ENCODE peak calls at places on chromosomes 6 and 20, in eight cellular contexts. One of them, this sample, is unnamed.

GRCh38 chr6:145813285-145814034 is 1.1 kb downstream of the FBXO30 start:
- DNase-seq in stromal cell of bone marrow: peak
- DNase-seq in Calu3: no peak
- DNase-seq in WTC11: no peak
- DNase-seq in heart left ventricle: no peak
- DNase-seq in AG04450: no peak
- DNase-seq in stimulated activated naive CD8-positive, alpha-beta T cell treated with anti-CD3 and anti-CD28 coated beads, Interleukin-15, Interleukin-2, amounts not matched to agents 100 U/mL and 50 U/mL, for 24 hours: no peak
- DNase-seq in neural crest cell: no peak
- DNase-seq in this sample: no peak

GRCh38 chr6:16354692-16355091 is 116.3 kb downstream of the GMPR start:
- DNase-seq in AG04450: no peak
- DNase-seq in WTC11: no peak
- DNase-seq in Calu3: no peak
- DNase-seq in stimulated activated naive CD8-positive, alpha-beta T cell treated with anti-CD3 and anti-CD28 coated beads, Interleukin-15, Interleukin-2, amounts not matched to agents 100 U/mL and 50 U/mL, for 24 hours: no peak
- DNase-seq in heart left ventricle: no peak
- DNase-seq in neural crest cell: no peak
- DNase-seq in stromal cell of bone marrow: no peak
- DNase-seq in this sample: no peak

GRCh38 chr6:27873101-27874030 is 38.8 kb downstream of the OR2B2 start:
- DNase-seq in AG04450: no peak
- DNase-seq in stimulated activated naive CD8-positive, alpha-beta T cell treated with anti-CD3 and anti-CD28 coated beads, Interleukin-15, Interleukin-2, amounts not matched to agents 100 U/mL and 50 U/mL, for 24 hours: peak
- DNase-seq in Calu3: peak
- DNase-seq in heart left ventricle: no peak
- DNase-seq in neural crest cell: no peak
- DNase-seq in WTC11: peak
- DNase-seq in stromal cell of bone marrow: no peak
- DNase-seq in this sample: peak

GRCh38 chr20:1907586-1907985 is 12.4 kb downstream of the SIRPA start:
- DNase-seq in neural crest cell: no peak
- DNase-seq in stromal cell of bone marrow: peak
- DNase-seq in Calu3: no peak
- DNase-seq in stimulated activated naive CD8-positive, alpha-beta T cell treated with anti-CD3 and anti-CD28 coated beads, Interleukin-15, Interleukin-2, amounts not matched to agents 100 U/mL and 50 U/mL, for 24 hours: no peak
- DNase-seq in heart left ventricle: peak
- DNase-seq in WTC11: no peak
- DNase-seq in AG04450: no peak
- DNase-seq in this sample: no peak

GRCh38 chr6:31769684-31770371 is 7.3 kb downstream of the VWA7 start:
- DNase-seq in stimulated activated naive CD8-positive, alpha-beta T cell treated with anti-CD3 and anti-CD28 coated beads, Interleukin-15, Interleukin-2, amounts not matched to agents 100 U/mL and 50 U/mL, for 24 hours: peak
- DNase-seq in AG04450: no peak
- DNase-seq in neural crest cell: peak
- DNase-seq in stromal cell of bone marrow: no peak
- DNase-seq in heart left ventricle: peak
- DNase-seq in Calu3: peak
- DNase-seq in WTC11: peak
- DNase-seq in this sample: no peak

GRCh38 chr20:20010639-20011500 is 6.3 kb upstream of the NAA20 start:
- DNase-seq in Calu3: no peak
- DNase-seq in WTC11: no peak
- DNase-seq in heart left ventricle: no peak
- DNase-seq in AG04450: peak
- DNase-seq in stimulated activated naive CD8-positive, alpha-beta T cell treated with anti-CD3 and anti-CD28 coated beads, Interleukin-15, Interleukin-2, amounts not matched to agents 100 U/mL and 50 U/mL, for 24 hours: no peak
- DNase-seq in neural crest cell: no peak
- DNase-seq in stromal cell of bone marrow: peak
- DNase-seq in this sample: peak

GRCh38 chr6:155077784-155078183 is 82.7 kb downstream of the TIAM2 start:
- DNase-seq in stromal cell of bone marrow: no peak
- DNase-seq in Calu3: no peak
- DNase-seq in neural crest cell: no peak
- DNase-seq in stimulated activated naive CD8-positive, alpha-beta T cell treated with anti-CD3 and anti-CD28 coated beads, Interleukin-15, Interleukin-2, amounts not matched to agents 100 U/mL and 50 U/mL, for 24 hours: no peak
- DNase-seq in heart left ventricle: no peak
- DNase-seq in WTC11: no peak
- DNase-seq in AG04450: no peak
- DNase-seq in this sample: no peak

GRCh38 chr20:53445276-53445675 is 148.4 kb downstream of the ZNF217 start:
- DNase-seq in stimulated activated naive CD8-positive, alpha-beta T cell treated with anti-CD3 and anti-CD28 coated beads, Interleukin-15, Interleukin-2, amounts not matched to agents 100 U/mL and 50 U/mL, for 24 hours: no peak
- DNase-seq in heart left ventricle: no peak
- DNase-seq in neural crest cell: no peak
- DNase-seq in stromal cell of bone marrow: peak
- DNase-seq in WTC11: no peak
- DNase-seq in Calu3: no peak
- DNase-seq in AG04450: no peak
- DNase-seq in this sample: no peak

GRCh38 chr6:124772733-124773319 is 189.4 kb upstream of the RNF217 start:
- DNase-seq in heart left ventricle: no peak
- DNase-seq in stimulated activated naive CD8-positive, alpha-beta T cell treated with anti-CD3 and anti-CD28 coated beads, Interleukin-15, Interleukin-2, amounts not matched to agents 100 U/mL and 50 U/mL, for 24 hours: no peak
- DNase-seq in WTC11: no peak
- DNase-seq in neural crest cell: no peak
- DNase-seq in stromal cell of bone marrow: no peak
- DNase-seq in Calu3: no peak
- DNase-seq in AG04450: no peak
- DNase-seq in this sample: no peak

GRCh38 chr6:961407-961930 is 268.5 kb upstream of the EXOC2 start:
- DNase-seq in Calu3: no peak
- DNase-seq in AG04450: no peak
- DNase-seq in stromal cell of bone marrow: no peak
- DNase-seq in stimulated activated naive CD8-positive, alpha-beta T cell treated with anti-CD3 and anti-CD28 coated beads, Interleukin-15, Interleukin-2, amounts not matched to agents 100 U/mL and 50 U/mL, for 24 hours: no peak
- DNase-seq in WTC11: no peak
- DNase-seq in heart left ventricle: no peak
- DNase-seq in neural crest cell: no peak
- DNase-seq in this sample: no peak

GRCh38 chr20:54208492-54209044 is 681 bp downstream of the PFDN4 start:
- DNase-seq in Calu3: no peak
- DNase-seq in heart left ventricle: no peak
- DNase-seq in AG04450: no peak
- DNase-seq in stromal cell of bone marrow: no peak
- DNase-seq in neural crest cell: no peak
- DNase-seq in WTC11: no peak
- DNase-seq in stimulated activated naive CD8-positive, alpha-beta T cell treated with anti-CD3 and anti-CD28 coated beads, Interleukin-15, Interleukin-2, amounts not matched to agents 100 U/mL and 50 U/mL, for 24 hours: no peak
- DNase-seq in this sample: no peak

GRCh38 chr6:45584127-45584526 is 206.4 kb upstream of the SUPT3H start:
- DNase-seq in Calu3: no peak
- DNase-seq in WTC11: no peak
- DNase-seq in neural crest cell: no peak
- DNase-seq in AG04450: no peak
- DNase-seq in heart left ventricle: no peak
- DNase-seq in stromal cell of bone marrow: no peak
- DNase-seq in stimulated activated naive CD8-positive, alpha-beta T cell treated with anti-CD3 and anti-CD28 coated beads, Interleukin-15, Interleukin-2, amounts not matched to agents 100 U/mL and 50 U/mL, for 24 hours: no peak
- DNase-seq in this sample: no peak

GRCh38 chr6:150967910-150968309 is 102.4 kb downstream of the MTHFD1L start:
- DNase-seq in Calu3: no peak
- DNase-seq in heart left ventricle: no peak
- DNase-seq in AG04450: no peak
- DNase-seq in neural crest cell: no peak
- DNase-seq in WTC11: no peak
- DNase-seq in stimulated activated naive CD8-positive, alpha-beta T cell treated with anti-CD3 and anti-CD28 coated beads, Interleukin-15, Interleukin-2, amounts not matched to agents 100 U/mL and 50 U/mL, for 24 hours: no peak
- DNase-seq in stromal cell of bone marrow: no peak
- DNase-seq in this sample: no peak

GRCh38 chr6:20286968-20287565 is 74.8 kb upstream of the MBOAT1 start:
- DNase-seq in Calu3: no peak
- DNase-seq in heart left ventricle: no peak
- DNase-seq in stromal cell of bone marrow: no peak
- DNase-seq in WTC11: no peak
- DNase-seq in neural crest cell: no peak
- DNase-seq in stimulated activated naive CD8-positive, alpha-beta T cell treated with anti-CD3 and anti-CD28 coated beads, Interleukin-15, Interleukin-2, amounts not matched to agents 100 U/mL and 50 U/mL, for 24 hours: no peak
- DNase-seq in AG04450: no peak
- DNase-seq in this sample: no peak

GRCh38 chr6:142871910-142872331 is 73.1 kb downstream of the HIVEP2 start:
- DNase-seq in stromal cell of bone marrow: peak
- DNase-seq in AG04450: peak
- DNase-seq in neural crest cell: no peak
- DNase-seq in heart left ventricle: peak
- DNase-seq in stimulated activated naive CD8-positive, alpha-beta T cell treated with anti-CD3 and anti-CD28 coated beads, Interleukin-15, Interleukin-2, amounts not matched to agents 100 U/mL and 50 U/mL, for 24 hours: peak
- DNase-seq in Calu3: peak
- DNase-seq in WTC11: no peak
- DNase-seq in this sample: peak

GRCh38 chr6:169975286-169975685 is 223.9 kb downstream of the ERMARD start:
- DNase-seq in Calu3: no peak
- DNase-seq in stimulated activated naive CD8-positive, alpha-beta T cell treated with anti-CD3 and anti-CD28 coated beads, Interleukin-15, Interleukin-2, amounts not matched to agents 100 U/mL and 50 U/mL, for 24 hours: no peak
- DNase-seq in WTC11: no peak
- DNase-seq in AG04450: no peak
- DNase-seq in stromal cell of bone marrow: no peak
- DNase-seq in heart left ventricle: no peak
- DNase-seq in neural crest cell: no peak
- DNase-seq in this sample: no peak

GRCh38 chr20:57124800-57125399 is 141.5 kb downstream of the BMP7 start:
- DNase-seq in stimulated activated naive CD8-positive, alpha-beta T cell treated with anti-CD3 and anti-CD28 coated beads, Interleukin-15, Interleukin-2, amounts not matched to agents 100 U/mL and 50 U/mL, for 24 hours: no peak
- DNase-seq in WTC11: no peak
- DNase-seq in stromal cell of bone marrow: no peak
- DNase-seq in Calu3: no peak
- DNase-seq in heart left ventricle: no peak
- DNase-seq in AG04450: no peak
- DNase-seq in neural crest cell: no peak
- DNase-seq in this sample: no peak

GRCh38 chr6:9121551-9121950 is 686.2 kb upstream of the SLC35B3 start:
- DNase-seq in AG04450: no peak
- DNase-seq in heart left ventricle: no peak
- DNase-seq in Calu3: no peak
- DNase-seq in WTC11: no peak
- DNase-seq in stimulated activated naive CD8-positive, alpha-beta T cell treated with anti-CD3 and anti-CD28 coated beads, Interleukin-15, Interleukin-2, amounts not matched to agents 100 U/mL and 50 U/mL, for 24 hours: no peak
- DNase-seq in neural crest cell: no peak
- DNase-seq in stromal cell of bone marrow: no peak
- DNase-seq in this sample: no peak

GRCh38 chr20:50346372-50347347 is 156.0 kb downstream of the CEBPB start:
- DNase-seq in WTC11: no peak
- DNase-seq in heart left ventricle: peak
- DNase-seq in AG04450: peak
- DNase-seq in neural crest cell: no peak
- DNase-seq in Calu3: peak
- DNase-seq in stimulated activated naive CD8-positive, alpha-beta T cell treated with anti-CD3 and anti-CD28 coated beads, Interleukin-15, Interleukin-2, amounts not matched to agents 100 U/mL and 50 U/mL, for 24 hours: no peak
- DNase-seq in stromal cell of bone marrow: peak
- DNase-seq in this sample: peak

This sample was measured in HFF-Myc.